ENCODE peak calls at places on chromosomes 13 and 19, in eight cellular contexts. R is heart right ventricle, G is RWPE1, P is T-helper 17 cell, E is NCI-H1105, U is caudate nucleus, V is endothelial cell, O is mesenchymal stem cell. K is an unnamed sample.

GRCh38 chr13:30408319-30409101 is 13.8 kb upstream of the UBE2L5 start:
- DNase-seq in U (peak), V (peak), E (no peak), P (peak), R (peak), G (peak), O (peak), K (peak)

GRCh38 chr13:29847501-29847983 is 2.9 kb downstream of the UBL3 start:
- DNase-seq in E (no peak), V (no peak), G (no peak), R (no peak), O (peak), U (no peak), P (no peak), K (no peak)

GRCh38 chr13:44048326-44048725 is 168.6 kb downstream of the LACC1 start:
- DNase-seq in V (no peak), P (no peak), R (no peak), U (no peak), O (no peak), E (no peak), G (no peak), K (no peak)

GRCh38 chr13:34967851-34968562 is 25.9 kb downstream of the NBEA start:
- DNase-seq in O (no peak), U (no peak), R (no peak), G (no peak), E (peak), P (no peak), V (no peak), K (no peak)

GRCh38 chr19:7210359-7210758 is 83.9 kb downstream of the INSR start:
- DNase-seq in G (no peak), R (no peak), P (no peak), V (no peak), E (no peak), O (no peak), U (no peak), K (no peak)

GRCh38 chr19:2337329-2337707 is 8.8 kb downstream of the SPPL2B start:
- DNase-seq in V (no peak), U (peak), G (no peak), R (no peak), E (no peak), P (no peak), O (peak), K (no peak)

GRCh38 chr19:3932931-3933810 is at the start of gene NMRK2:
- DNase-seq in U (no peak), R (peak), E (no peak), V (no peak), G (no peak), O (no peak), P (no peak), K (no peak)

GRCh38 chr13:27622102-27622820 is 569 bp downstream of the POLR1D start:
- DNase-seq in V (no peak), O (peak), R (no peak), U (no peak), E (no peak), G (no peak), P (no peak), K (no peak)

GRCh38 chr19:14715841-14716240 is 26.0 kb downstream of the ZNF333 start:
- DNase-seq in G (no peak), O (no peak), R (no peak), V (no peak), P (no peak), U (no peak), E (no peak), K (no peak)

GRCh38 chr19:46211201-46211881 is 18.2 kb upstream of the IGFL1 start:
- DNase-seq in R (no peak), O (peak), U (no peak), V (peak), E (no peak), G (peak), P (no peak), K (no peak)

GRCh38 chr13:30191491-30192100 is 115.8 kb downstream of the KATNAL1 start:
- DNase-seq in R (no peak), P (no peak), V (no peak), G (peak), E (no peak), O (no peak), U (no peak), K (peak)

GRCh38 chr13:30752201-30752797 is 17.0 kb downstream of the ALOX5AP start:
- DNase-seq in R (peak), G (no peak), O (peak), P (no peak), U (no peak), V (no peak), E (no peak), K (no peak)

GRCh38 chr13:94389544-94390351 is 89.7 kb downstream of the DCT start:
- DNase-seq in P (no peak), V (no peak), E (no peak), O (peak), G (no peak), U (no peak), R (no peak), K (no peak)

GRCh38 chr19:12156254-12157058 is at the start of gene ZNF625:
- DNase-seq in E (peak), U (peak), P (no peak), G (peak), O (peak), R (peak), V (peak), K (peak)

GRCh38 chr13:19606152-19606551 is 27.3 kb upstream of the MPHOSPH8 start:
- DNase-seq in U (no peak), O (no peak), P (no peak), V (no peak), E (no peak), G (peak), R (no peak), K (peak)

GRCh38 chr13:41668130-41668757 is 210.9 kb downstream of the RGCC start:
- DNase-seq in O (peak), V (peak), P (no peak), G (peak), R (no peak), E (peak), U (peak), K (peak)

GRCh38 chr13:48761256-48761655 is 107.5 kb downstream of the CYSLTR2 start:
- DNase-seq in O (no peak), V (no peak), E (no peak), R (no peak), G (no peak), U (no peak), P (no peak), K (no peak)

GRCh38 chr19:30558793-30559192 is 186.6 kb downstream of the ZNF536 start:
- DNase-seq in E (no peak), P (no peak), U (no peak), R (no peak), O (no peak), V (no peak), G (no peak), K (no peak)

GRCh38 chr19:16829822-16830289 is 658 bp downstream of the SIN3B start:
- DNase-seq in O (no peak), R (no peak), G (peak), P (no peak), U (no peak), V (no peak), E (no peak), K (no peak)

GRCh38 chr13:66994097-66994496 is 236.0 kb downstream of the PCDH9 start:
- DNase-seq in P (no peak), U (peak), R (peak), E (no peak), O (peak), G (peak), V (peak), K (peak)

GRCh38 chr19:51258165-51258564 is 7.3 kb downstream of the SIGLECL1 start:
- DNase-seq in O (no peak), E (no peak), V (no peak), P (no peak), R (no peak), U (no peak), G (no peak), K (no peak)

GRCh38 chr13:29771247-29771646 is 79.2 kb downstream of the UBL3 start:
- DNase-seq in E (no peak), G (no peak), U (no peak), V (no peak), O (peak), P (no peak), R (no peak), K (no peak)

GRCh38 chr19:18975011-18975410 is 34.0 kb upstream of the HOMER3 start:
- DNase-seq in V (no peak), P (no peak), R (no peak), O (peak), E (no peak), U (no peak), G (no peak), K (no peak)

GRCh38 chr13:113562085-113562749 is 22.3 kb upstream of the TFDP1 start:
- DNase-seq in P (no peak), V (peak), U (peak), E (peak), O (peak), R (peak), G (peak), K (no peak)

GRCh38 chr19:39151209-39151608 is 25.6 kb downstream of the PAK4 start:
- DNase-seq in G (no peak), O (no peak), P (no peak), E (no peak), R (no peak), V (no peak), U (no peak), K (no peak)

GRCh38 chr19:54390942-54391577 is 24.2 kb upstream of the TTYH1 start:
- DNase-seq in R (no peak), V (peak), G (peak), E (peak), U (no peak), P (peak), O (peak), K (no peak)

GRCh38 chr19:3075605-3076431 is 13.5 kb upstream of the TLE5 start:
- DNase-seq in U (no peak), O (no peak), R (peak), P (peak), V (peak), G (peak), E (peak), K (no peak)

GRCh38 chr19:44988896-44989563 is 12.2 kb upstream of the RELB start:
- DNase-seq in G (peak), R (peak), O (peak), E (peak), V (peak), P (peak), U (no peak), K (peak)

GRCh38 chr13:50448535-50448981 is 394.9 kb downstream of the DLEU7 start:
- DNase-seq in V (no peak), P (no peak), E (peak), R (no peak), G (peak), U (no peak), O (no peak), K (no peak)

GRCh38 chr13:40466271-40466670 is 200.2 kb downstream of the FOXO1 start:
- DNase-seq in O (no peak), E (no peak), G (no peak), P (no peak), R (no peak), V (no peak), U (no peak), K (no peak)

GRCh38 chr19:18589380-18590272 is 1.0 kb downstream of the REX1BD start:
- DNase-seq in P (peak), O (peak), V (peak), R (peak), U (no peak), E (peak), G (peak), K (no peak)

K was measured in H54.